ENCODE peak calls at places on chromosomes 11 and 22, in four cellular contexts. U, L, H and X are unnamed samples.

GRCh38 chr11:69642549-69642912 is 1.6 kb downstream of the CCND1 start:
- DNase-seq in H (peak; percentile 52), U (no peak), L (no peak), X (no peak)

GRCh38 chr11:117457031-117457785 is 129.6 kb downstream of the CEP164 start:
- DNase-seq in L (no peak), H (no peak), U (no peak), X (no peak)

GRCh38 chr22:33350391-33350955 is 292.3 kb upstream of the SYN3 start:
- DNase-seq in H (no peak), U (peak; percentile 30), L (no peak), X (no peak)

GRCh38 chr22:23800297-23801237 is 13.8 kb downstream of the SMARCB1 start:
- DNase-seq in L (no peak), U (no peak), H (no peak), X (no peak)

GRCh38 chr22:27745154-27745553 is 56.4 kb downstream of the MN1 start:
- DNase-seq in H (no peak), U (no peak), L (no peak), X (no peak)

GRCh38 chr11:19978668-19979518 is 181.4 kb downstream of the DBX1 start:
- DNase-seq in L (peak; percentile 63), H (no peak), U (peak; percentile 88), X (no peak)

GRCh38 chr11:32154275-32154674 is 63.4 kb downstream of the RCN1 start:
- DNase-seq in H (no peak), L (no peak), U (peak; percentile 40), X (no peak)

GRCh38 chr22:43153916-43154315 is 2.6 kb downstream of the TSPO start:
- DNase-seq in L (no peak), U (no peak), H (no peak), X (no peak)

GRCh38 chr11:75245356-75246005 is 4.9 kb downstream of the TPBGL start:
- DNase-seq in H (peak; percentile 8), U (no peak), L (peak; percentile 34), X (no peak)

GRCh38 chr22:37021710-37022482 is 2.4 kb downstream of the MPST start:
- DNase-seq in U (peak; percentile 25), H (peak; percentile 62), L (no peak), X (no peak)

GRCh38 chr11:112477152-112477928 is 216.7 kb upstream of the PLET1 start:
- DNase-seq in L (no peak), U (no peak), H (no peak), X (no peak)

GRCh38 chr11:2300936-2301630 is 635 bp downstream of the C11orf21 start:
- DNase-seq in U (no peak), L (no peak), H (peak; percentile 23), X (no peak)

DNA sequence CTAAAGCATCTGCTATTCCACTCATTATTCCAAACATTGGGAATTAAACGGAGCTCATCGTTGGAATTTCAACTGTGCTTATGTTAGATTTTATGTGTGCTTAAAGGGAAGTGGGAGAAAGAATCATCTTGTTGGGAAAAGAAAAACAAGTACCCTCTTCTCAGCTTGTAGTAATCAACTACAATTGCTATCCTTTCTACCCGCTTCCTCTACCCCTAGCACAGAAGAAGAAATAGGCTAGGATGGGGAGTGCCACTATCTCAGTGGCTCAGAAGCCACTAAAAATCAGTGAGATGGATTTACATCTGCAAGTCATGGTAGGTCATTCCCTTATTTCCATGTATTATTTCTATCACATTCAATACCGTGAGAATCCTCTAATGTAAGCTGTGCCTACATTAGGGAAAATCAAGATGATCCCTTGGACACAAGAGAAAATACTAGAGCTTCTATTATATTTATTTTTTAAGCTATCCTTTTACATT is 97.9 kb upstream of the CD44 start:
- DNase-seq in L (no peak), U (no peak), H (no peak), X (no peak)
- H3K4me1 ChIP-seq in L (peaks cover 9% of the 10 kb centered on the region), U (peaks cover 6% of the 10 kb centered on the region), H (no peaks in the 10 kb centered on the region), X (no peaks in the 10 kb centered on the region)

GRCh38 chr11:6616596-6617250 is 2.5 kb downstream of the TPP1 start:
- DNase-seq in L (no peak), H (no peak), U (no peak), X (no peak)

GRCh38 chr11:6619021-6619745 is at the start of gene TPP1:
- DNase-seq in L (peak; percentile 93), H (peak; percentile 94), U (peak; percentile 89), X (peak; percentile 93)

GRCh38 chr11:6615882-6616585 is 3.2 kb downstream of the TPP1 start:
- DNase-seq in L (no peak), H (no peak), U (peak; percentile 57), X (no peak)

GRCh38 chr11:6618117-6619020 is 853 bp downstream of the TPP1 start:
- DNase-seq in L (no peak), U (peak; percentile 83), H (peak; percentile 49), X (peak; percentile 91)

GRCh38 chr11:6617315-6617781 is 1.9 kb downstream of the TPP1 start:
- DNase-seq in U (no peak), L (no peak), H (no peak), X (no peak)
- H3K4me3 ChIP-seq in U (peak overlapping the region; percentile 93), L (no peak overlapping the region), H (no peak overlapping the region), X (no peak overlapping the region)

DNA sequence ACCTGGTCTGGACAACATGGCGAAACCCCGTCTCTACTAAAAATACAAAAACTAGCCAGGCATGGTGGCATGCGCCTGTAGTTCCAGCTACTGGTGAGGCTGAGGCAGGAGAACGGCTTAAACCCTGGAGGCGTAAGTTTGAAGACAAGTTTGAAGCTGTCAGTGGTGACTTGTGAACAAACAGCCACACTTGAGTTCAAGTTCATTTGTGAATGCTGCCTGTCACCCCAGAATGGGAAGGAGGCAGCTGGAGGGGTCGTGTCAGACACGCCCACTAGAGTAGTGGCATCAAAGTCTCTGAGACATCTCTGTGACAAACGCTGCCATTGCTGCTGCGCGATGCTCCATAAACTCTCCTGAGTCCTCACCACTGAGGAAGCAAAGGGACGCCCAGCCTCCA is 74.2 kb downstream of the DGCR2 start:
- DNase-seq in L (no peak), H (no peak), U (no peak), X (no peak)
- H3K36me3 ChIP-seq in L (peaks cover 5% of the 10 kb centered on the region), H (peaks cover 97% of the 10 kb centered on the region), U (peaks cover 13% of the 10 kb centered on the region), X (peaks cover 54% of the 10 kb centered on the region)

GRCh38 chr22:20517422-20517821 is 10.0 kb downstream of the MED15 start:
- DNase-seq in U (no peak), L (no peak), H (no peak), X (no peak)
- H3K4me1 ChIP-seq in U (peaks cover 20% of the 10 kb centered on the region), L (no peaks in the 10 kb centered on the region), H (peaks cover 29% of the 10 kb centered on the region), X (no peaks in the 10 kb centered on the region)